ENCODE peak calls at places on chromosomes 11 and 22, in five cellular contexts. One of them, this sample, is unnamed.

GRCh38 chr11:66181632-66182345 is 86.7 kb upstream of the RAB1B start:
- DNase-seq in NCI-H1105: no peak
- DNase-seq in stimulated activated CD4-positive, alpha-beta T cell treated with anti-CD3 and anti-CD28 coated beads, TNF-alpha, amount 100 ng/mL, for 4 hours: no peak
- DNase-seq in globus pallidus: no peak
- DNase-seq in NCI-H187 treated with DMSO at 0.1 percent for 48 hours: no peak
- DNase-seq in this sample: no peak

GRCh38 chr11:104700609-104701008 is 197.7 kb downstream of the CASP12 start:
- DNase-seq in stimulated activated CD4-positive, alpha-beta T cell treated with anti-CD3 and anti-CD28 coated beads, TNF-alpha, amount 100 ng/mL, for 4 hours: no peak
- DNase-seq in NCI-H187 treated with DMSO at 0.1 percent for 48 hours: no peak
- DNase-seq in NCI-H1105: no peak
- DNase-seq in globus pallidus: no peak
- DNase-seq in this sample: no peak

GRCh38 chr11:75820636-75821035 is 5.6 kb downstream of the UVRAG start:
- DNase-seq in NCI-H187 treated with DMSO at 0.1 percent for 48 hours: no peak
- DNase-seq in globus pallidus: no peak
- DNase-seq in stimulated activated CD4-positive, alpha-beta T cell treated with anti-CD3 and anti-CD28 coated beads, TNF-alpha, amount 100 ng/mL, for 4 hours: no peak
- DNase-seq in NCI-H1105: no peak
- DNase-seq in this sample: no peak

GRCh38 chr11:66768088-66768521 is 39.1 kb upstream of the SPTBN2 start:
- DNase-seq in NCI-H1105: no peak
- DNase-seq in stimulated activated CD4-positive, alpha-beta T cell treated with anti-CD3 and anti-CD28 coated beads, TNF-alpha, amount 100 ng/mL, for 4 hours: no peak
- DNase-seq in NCI-H187 treated with DMSO at 0.1 percent for 48 hours: no peak
- DNase-seq in globus pallidus: no peak
- DNase-seq in this sample: no peak

GRCh38 chr22:24758164-24758799 is 16.2 kb downstream of the PIWIL3 start:
- DNase-seq in NCI-H1105: peak
- DNase-seq in globus pallidus: peak
- DNase-seq in NCI-H187 treated with DMSO at 0.1 percent for 48 hours: no peak
- DNase-seq in stimulated activated CD4-positive, alpha-beta T cell treated with anti-CD3 and anti-CD28 coated beads, TNF-alpha, amount 100 ng/mL, for 4 hours: peak
- DNase-seq in this sample: peak

GRCh38 chr11:99069831-99070444 is 49.2 kb downstream of the CNTN5 start:
- DNase-seq in NCI-H187 treated with DMSO at 0.1 percent for 48 hours: no peak
- DNase-seq in stimulated activated CD4-positive, alpha-beta T cell treated with anti-CD3 and anti-CD28 coated beads, TNF-alpha, amount 100 ng/mL, for 4 hours: no peak
- DNase-seq in NCI-H1105: peak
- DNase-seq in globus pallidus: peak
- DNase-seq in this sample: peak

GRCh38 chr11:64120951-64121569 is 44.9 kb downstream of the MACROD1 start:
- DNase-seq in stimulated activated CD4-positive, alpha-beta T cell treated with anti-CD3 and anti-CD28 coated beads, TNF-alpha, amount 100 ng/mL, for 4 hours: no peak
- DNase-seq in NCI-H187 treated with DMSO at 0.1 percent for 48 hours: peak
- DNase-seq in globus pallidus: no peak
- DNase-seq in NCI-H1105: peak
- DNase-seq in this sample: no peak

GRCh38 chr11:110797453-110797852 is 85.2 kb upstream of the ARHGAP20 start:
- DNase-seq in stimulated activated CD4-positive, alpha-beta T cell treated with anti-CD3 and anti-CD28 coated beads, TNF-alpha, amount 100 ng/mL, for 4 hours: no peak
- DNase-seq in NCI-H187 treated with DMSO at 0.1 percent for 48 hours: no peak
- DNase-seq in globus pallidus: peak
- DNase-seq in NCI-H1105: no peak
- DNase-seq in this sample: no peak

GRCh38 chr11:132402056-132402684 is 1031.8 kb downstream of the NTM start:
- DNase-seq in NCI-H187 treated with DMSO at 0.1 percent for 48 hours: peak
- DNase-seq in stimulated activated CD4-positive, alpha-beta T cell treated with anti-CD3 and anti-CD28 coated beads, TNF-alpha, amount 100 ng/mL, for 4 hours: no peak
- DNase-seq in globus pallidus: peak
- DNase-seq in NCI-H1105: peak
- DNase-seq in this sample: peak

GRCh38 chr11:9862981-9863380 is 199.1 kb downstream of the SWAP70 start:
- DNase-seq in globus pallidus: no peak
- DNase-seq in stimulated activated CD4-positive, alpha-beta T cell treated with anti-CD3 and anti-CD28 coated beads, TNF-alpha, amount 100 ng/mL, for 4 hours: no peak
- DNase-seq in NCI-H1105: no peak
- DNase-seq in NCI-H187 treated with DMSO at 0.1 percent for 48 hours: no peak
- DNase-seq in this sample: no peak

GRCh38 chr22:24513706-24514240 is 18.6 kb downstream of the UPB1 start:
- DNase-seq in stimulated activated CD4-positive, alpha-beta T cell treated with anti-CD3 and anti-CD28 coated beads, TNF-alpha, amount 100 ng/mL, for 4 hours: no peak
- DNase-seq in NCI-H1105: no peak
- DNase-seq in NCI-H187 treated with DMSO at 0.1 percent for 48 hours: no peak
- DNase-seq in globus pallidus: no peak
- DNase-seq in this sample: no peak

GRCh38 chr11:67411785-67412152 is 3.7 kb upstream of the CARNS1 start:
- DNase-seq in stimulated activated CD4-positive, alpha-beta T cell treated with anti-CD3 and anti-CD28 coated beads, TNF-alpha, amount 100 ng/mL, for 4 hours: no peak
- DNase-seq in globus pallidus: no peak
- DNase-seq in NCI-H187 treated with DMSO at 0.1 percent for 48 hours: no peak
- DNase-seq in NCI-H1105: no peak
- DNase-seq in this sample: no peak

GRCh38 chr11:61598383-61598782 is 17.5 kb upstream of the SYT7 start:
- DNase-seq in globus pallidus: no peak
- DNase-seq in NCI-H1105: no peak
- DNase-seq in stimulated activated CD4-positive, alpha-beta T cell treated with anti-CD3 and anti-CD28 coated beads, TNF-alpha, amount 100 ng/mL, for 4 hours: no peak
- DNase-seq in NCI-H187 treated with DMSO at 0.1 percent for 48 hours: no peak
- DNase-seq in this sample: no peak

GRCh38 chr11:8870461-8871282 is 40.3 kb upstream of the AKIP1 start:
- DNase-seq in globus pallidus: no peak
- DNase-seq in stimulated activated CD4-positive, alpha-beta T cell treated with anti-CD3 and anti-CD28 coated beads, TNF-alpha, amount 100 ng/mL, for 4 hours: no peak
- DNase-seq in NCI-H187 treated with DMSO at 0.1 percent for 48 hours: no peak
- DNase-seq in NCI-H1105: peak
- DNase-seq in this sample: peak

GRCh38 chr11:95245038-95245437 is 14.0 kb upstream of the SESN3 start:
- DNase-seq in stimulated activated CD4-positive, alpha-beta T cell treated with anti-CD3 and anti-CD28 coated beads, TNF-alpha, amount 100 ng/mL, for 4 hours: no peak
- DNase-seq in NCI-H1105: no peak
- DNase-seq in NCI-H187 treated with DMSO at 0.1 percent for 48 hours: no peak
- DNase-seq in globus pallidus: no peak
- DNase-seq in this sample: no peak

GRCh38 chr11:83855237-83855636 is 569.1 kb upstream of the CCDC90B start:
- DNase-seq in stimulated activated CD4-positive, alpha-beta T cell treated with anti-CD3 and anti-CD28 coated beads, TNF-alpha, amount 100 ng/mL, for 4 hours: no peak
- DNase-seq in globus pallidus: no peak
- DNase-seq in NCI-H1105: no peak
- DNase-seq in NCI-H187 treated with DMSO at 0.1 percent for 48 hours: no peak
- DNase-seq in this sample: no peak

GRCh38 chr11:1177020-1177770 is 19.4 kb downstream of the MUC5AC start:
- DNase-seq in globus pallidus: no peak
- DNase-seq in NCI-H187 treated with DMSO at 0.1 percent for 48 hours: no peak
- DNase-seq in NCI-H1105: no peak
- DNase-seq in stimulated activated CD4-positive, alpha-beta T cell treated with anti-CD3 and anti-CD28 coated beads, TNF-alpha, amount 100 ng/mL, for 4 hours: no peak
- DNase-seq in this sample: no peak

GRCh38 chr11:22624742-22625447 is 728 bp downstream of the FANCF start:
- DNase-seq in NCI-H1105: peak
- DNase-seq in globus pallidus: peak
- DNase-seq in stimulated activated CD4-positive, alpha-beta T cell treated with anti-CD3 and anti-CD28 coated beads, TNF-alpha, amount 100 ng/mL, for 4 hours: peak
- DNase-seq in NCI-H187 treated with DMSO at 0.1 percent for 48 hours: peak
- DNase-seq in this sample: peak